ENCODE peak calls at places on chromosomes 5 and 9, in nine cellular contexts. T, R, D, H, G, K, Y, A and V are unnamed samples.

GRCh38 chr5:38738898-38739743 is 106.7 kb upstream of the OSMR start:
- DNase-seq in T (no peak), R (no peak), D (peak), H (no peak), G (no peak), K (no peak), Y (no peak), A (no peak), V (no peak)

GRCh38 chr5:136007271-136007670 is 21.5 kb upstream of the TGFBI start:
- DNase-seq in T (no peak), R (peak), D (no peak), H (no peak), G (no peak), K (no peak), Y (no peak), A (no peak), V (no peak)

GRCh38 chr5:67971223-67971830 is 244.2 kb upstream of the PIK3R1 start:
- DNase-seq in T (no peak), R (peak), D (no peak), H (no peak), G (no peak), K (no peak), Y (no peak), A (no peak), V (peak)

GRCh38 chr5:151148583-151148982 is 9.0 kb downstream of the ANXA6 start:
- DNase-seq in T (no peak), R (no peak), D (no peak), H (no peak), G (no peak), K (no peak), Y (no peak), A (no peak), V (peak)

GRCh38 chr5:134527961-134528424 is 2.5 kb downstream of the JADE2 start:
- DNase-seq in T (no peak), R (no peak), D (no peak), H (no peak), G (no peak), K (no peak), Y (no peak), A (no peak), V (no peak)

GRCh38 chr5:177314376-177315342 is 3.0 kb upstream of the MXD3 start:
- DNase-seq in T (no peak), R (no peak), D (no peak), H (no peak), G (no peak), K (no peak), Y (no peak), A (no peak), V (no peak)

GRCh38 chr5:113581388-113581787 is 67.9 kb downstream of the YTHDC2 start:
- DNase-seq in T (no peak), R (no peak), D (no peak), H (no peak), G (no peak), K (no peak), Y (no peak), A (no peak), V (no peak)

GRCh38 chr5:470961-471749 is 28.2 kb downstream of the EXOC3 start:
- DNase-seq in T (no peak), R (no peak), D (no peak), H (no peak), G (no peak), K (no peak), Y (no peak), A (no peak), V (no peak)

DNA sequence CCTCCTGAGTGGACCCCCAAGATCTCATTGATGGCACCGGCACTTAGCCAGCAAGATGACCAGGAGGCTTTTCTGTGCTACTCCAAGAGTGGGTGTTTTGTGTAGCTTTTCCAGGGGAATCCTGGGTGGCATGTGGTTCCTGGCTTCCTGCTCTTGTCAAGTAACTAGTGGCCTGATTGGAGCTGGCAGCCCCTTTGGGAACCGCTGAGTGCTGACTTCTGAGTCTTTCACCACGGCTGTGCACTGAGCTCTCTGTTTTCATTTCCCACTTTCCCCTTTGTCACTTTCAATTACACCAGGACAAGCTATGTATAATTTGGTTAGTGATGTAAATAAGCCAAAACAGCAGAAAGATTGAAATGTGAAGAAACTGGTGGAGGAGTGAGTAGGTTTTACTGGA is 255.4 kb downstream of the GOLPH3 start:
- DNase-seq in T (no peak), R (no peak), D (no peak), H (no peak), G (no peak), K (no peak), Y (peak), A (no peak), V (no peak)
- TF ChIP-seq MAX in T (no peak), R (no peak), D (no peak), H (no peak), G (no peak), K (no peak), Y (no peak), A (no peak), V (no peak)

DNA sequence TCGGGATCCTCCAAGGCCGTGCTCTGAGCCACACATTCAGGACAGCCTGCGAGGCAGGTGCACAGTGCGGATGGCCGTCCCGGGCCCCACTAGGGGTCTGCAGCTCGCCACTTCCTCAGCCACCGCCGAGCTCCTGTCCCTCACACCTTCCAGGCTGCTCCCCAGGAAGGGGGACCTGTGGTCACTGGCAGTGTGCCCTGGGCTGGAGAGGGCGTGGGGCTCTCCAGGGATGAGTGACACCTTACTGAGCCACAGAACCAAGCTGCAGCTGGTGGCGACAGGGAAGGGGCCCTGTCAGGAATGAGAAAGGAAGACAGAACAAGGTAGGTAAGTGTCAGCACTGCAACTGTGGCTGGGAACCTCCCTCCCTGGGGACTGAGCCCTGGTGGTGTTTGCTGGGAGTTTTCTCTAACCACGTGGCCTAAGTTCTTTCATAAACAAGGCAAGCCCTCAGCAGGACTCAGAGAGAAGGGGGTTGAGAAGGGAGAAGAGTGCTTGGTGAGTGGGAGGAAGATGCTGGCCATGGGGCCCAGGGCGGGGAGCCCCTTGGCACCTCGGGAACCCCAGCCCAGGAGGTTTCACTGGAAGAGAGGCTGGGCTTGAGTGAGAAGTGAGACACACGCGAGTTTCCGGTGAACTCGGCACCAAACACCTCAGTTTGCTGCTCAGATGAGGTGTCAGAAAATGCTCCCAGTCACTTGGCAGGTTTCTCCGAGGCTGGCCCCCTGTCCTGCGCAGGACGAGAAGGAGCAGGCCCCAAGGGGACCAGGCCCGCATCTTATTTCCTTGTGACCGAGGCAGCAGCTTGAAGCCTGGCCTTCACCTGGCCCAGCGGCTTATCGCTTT is 5.2 kb downstream of the IL13 start:
- DNase-seq in T (no peak), R (peak), D (no peak), H (no peak), G (peak), K (no peak), Y (no peak), A (peak), V (peak)
- TF ChIP-seq CTCF in T (no peak), R (no peak), D (no peak), H (no peak), G (no peak), K (no peak), Y (no peak), A (no peak), V (no peak)

GRCh38 chr9:16192403-16193017 is 639.7 kb downstream of the CCDC171 start:
- DNase-seq in T (no peak), R (no peak), D (no peak), H (no peak), G (no peak), K (no peak), Y (no peak), A (no peak), V (peak)
- H3K4me3 ChIP-seq in T (no peak), R (no peak), D (no peak), H (no peak), G (no peak), K (no peak), Y (no peak), A (no peak), V (no peak)

GRCh38 chr9:137217276-137218211 is 4.5 kb downstream of the RNF208 start:
- DNase-seq in T (peak), R (peak), D (no peak), H (no peak), G (no peak), K (peak), Y (no peak), A (peak), V (no peak)
- TF ChIP-seq MAX in T (no peak), R (no peak), D (no peak), H (no peak), G (no peak), K (no peak), Y (no peak), A (peak), V (no peak)

GRCh38 chr5:30040483-30041116 is 1152.9 kb upstream of the CDH6 start:
- DNase-seq in T (peak), R (peak), D (no peak), H (peak), G (no peak), K (peak), Y (peak), A (peak), V (peak)
- TF ChIP-seq CTCF in T (peak), R (peak), D (peak), H (peak), G (peak), K (peak), Y (peak), A (peak), V (peak)